ENCODE peak calls at places on chromosomes 3 and 15, in four cellular contexts. H is HepG2, K is A549, C is K562. Z is an unnamed sample.

GRCh38 chr3:155078959-155079794 is 942 bp upstream of the MME start:
- DNase-seq in H (no peak), C (peak), K (no peak), Z (peak)

GRCh38 chr15:25684521-25685215 is 178.5 kb downstream of the ATP10A start:
- DNase-seq in K (no peak), H (no peak), C (no peak), Z (no peak)

GRCh38 chr3:155286745-155287144 is 6.7 kb downstream of the STRIT1 start:
- DNase-seq in H (no peak), K (no peak), C (no peak), Z (no peak)

GRCh38 chr3:169564883-169565282 is 98.6 kb downstream of the MECOM start:
- DNase-seq in C (peak), H (no peak), K (peak), Z (no peak)

GRCh38 chr3:37338500-37338899 is 164.1 kb upstream of the LRRFIP2 start:
- DNase-seq in K (no peak), C (no peak), H (no peak), Z (no peak)

GRCh38 chr3:66017084-66017990 is 21.4 kb downstream of the MAGI1 start:
- DNase-seq in H (no peak), K (no peak), C (no peak), Z (no peak)

GRCh38 chr3:122786067-122786466 is 7.6 kb downstream of the HSPBAP1 start:
- DNase-seq in C (no peak), H (peak), K (no peak), Z (no peak)

GRCh38 chr3:69142090-69142489 is 19.7 kb upstream of the LMOD3 start:
- DNase-seq in C (no peak), K (no peak), H (no peak), Z (no peak)

GRCh38 chr15:73959012-73959581 is 32.8 kb downstream of the LOXL1 start:
- DNase-seq in H (no peak), K (no peak), C (no peak), Z (no peak)

GRCh38 chr3:71469131-71469430 is 114.4 kb downstream of the FOXP1 start:
- DNase-seq in C (no peak), H (no peak), K (peak), Z (no peak)

GRCh38 chr15:70167155-70167554 is 69.4 kb upstream of the TLE3 start:
- DNase-seq in C (no peak), K (no peak), H (no peak), Z (no peak)
- TF ChIP-seq HMGXB4 in C (no peak), K (no peak), H (no peak), Z (no peak)

DNA sequence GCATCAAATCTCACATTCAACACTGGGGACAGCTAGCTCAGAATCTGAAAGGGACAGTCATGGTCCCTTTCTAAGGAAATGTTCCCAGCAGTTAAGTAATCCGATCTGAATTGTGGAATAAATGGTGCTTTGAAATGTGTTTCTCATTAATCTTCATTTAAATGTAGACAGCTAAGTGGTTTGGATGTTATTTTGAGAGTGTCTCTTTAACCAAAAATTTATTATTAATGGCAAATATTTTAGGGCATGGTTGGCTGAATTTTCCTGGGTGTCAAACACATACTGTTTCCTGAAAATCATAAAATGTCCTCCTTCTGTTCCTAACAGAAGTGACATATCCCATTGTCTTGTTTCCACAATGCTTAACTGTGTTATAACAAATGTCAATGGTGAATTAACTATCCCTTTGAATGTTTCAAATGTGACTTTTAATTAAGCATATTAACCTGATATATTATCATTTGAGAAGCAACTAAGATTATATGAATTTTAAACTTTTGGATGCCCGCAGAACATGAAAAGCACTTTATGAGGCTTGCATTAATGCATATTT is 210.8 kb downstream of the CHST2 start:
- DNase-seq in C (no peak), H (no peak), K (no peak), Z (no peak)
- TF ChIP-seq HMGXB4 in C (no peak), H (no peak), K (no peak), Z (no peak)

GRCh38 chr3:167078070-167078622 is 302.0 kb downstream of the ZBBX start:
- DNase-seq in K (no peak), H (no peak), C (no peak), Z (no peak)
- TF ChIP-seq HMGXB4 in K (no peak), H (no peak), C (no peak), Z (no peak)

DNA sequence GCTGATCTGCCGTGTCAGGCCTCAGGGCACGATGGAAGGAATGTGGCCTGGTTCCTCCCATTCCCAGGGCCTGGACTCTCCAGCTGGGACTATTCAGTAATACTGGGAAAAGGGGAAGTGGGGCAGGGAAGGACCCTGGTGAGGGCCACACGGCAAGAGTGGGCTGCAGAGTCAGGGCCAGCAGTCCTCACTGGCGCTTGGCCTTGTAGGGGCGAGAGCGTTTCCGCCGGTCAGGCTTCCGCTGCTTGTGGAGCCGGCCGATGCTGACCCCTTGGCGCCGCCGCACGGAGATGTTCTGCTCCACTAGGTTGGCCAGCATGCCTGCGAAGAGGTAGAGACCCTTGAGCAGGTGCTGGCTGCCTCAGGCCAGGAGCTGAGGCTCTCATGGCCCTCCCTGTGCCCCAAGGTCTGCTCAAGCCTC is 42.8 kb downstream of the SEMA3G start:
- DNase-seq in C (no peak), K (no peak), H (no peak), Z (no peak)
- TF ChIP-seq HMGXB4 in C (no peak), K (no peak), H (no peak), Z (no peak)

Z was measured in WTC11.